ENCODE peak calls at places on chromosomes 16 and 17, in five cellular contexts. One of them, this sample, is unnamed.

GRCh38 chr17:78601577-78602190 is 24.5 kb upstream of the DNAH17 start:
- DNase-seq in ascending aorta: no peak
- DNase-seq in breast epithelium: no peak
- DNase-seq in body of pancreas: no peak
- DNase-seq in lower lobe of right lung: no peak
- DNase-seq in this sample: no peak

GRCh38 chr16:1125471-1125870 is 27.4 kb upstream of the CACNA1H start:
- DNase-seq in breast epithelium: no peak
- DNase-seq in ascending aorta: no peak
- DNase-seq in body of pancreas: no peak
- DNase-seq in lower lobe of right lung: no peak
- DNase-seq in this sample: no peak

GRCh38 chr16:30358577-30358936 is 3.4 kb upstream of the CD2BP2 start:
- DNase-seq in body of pancreas: no peak
- DNase-seq in ascending aorta: no peak
- DNase-seq in breast epithelium: no peak
- DNase-seq in lower lobe of right lung: no peak
- DNase-seq in this sample: no peak

GRCh38 chr16:75296606-75297005 is 45.2 kb upstream of the BCAR1 start:
- DNase-seq in lower lobe of right lung: no peak
- DNase-seq in body of pancreas: peak
- DNase-seq in ascending aorta: no peak
- DNase-seq in breast epithelium: no peak
- DNase-seq in this sample: no peak

GRCh38 chr17:49108318-49108717 is 24.3 kb upstream of the B4GALNT2 start:
- DNase-seq in breast epithelium: no peak
- DNase-seq in lower lobe of right lung: no peak
- DNase-seq in body of pancreas: peak
- DNase-seq in ascending aorta: no peak
- DNase-seq in this sample: peak

GRCh38 chr17:58513391-58513912 is 986 bp downstream of the MTMR4 start:
- DNase-seq in lower lobe of right lung: no peak
- DNase-seq in body of pancreas: no peak
- DNase-seq in breast epithelium: no peak
- DNase-seq in ascending aorta: no peak
- DNase-seq in this sample: no peak

GRCh38 chr17:13415877-13416416 is 185.8 kb downstream of the HS3ST3A1 start:
- DNase-seq in lower lobe of right lung: peak
- DNase-seq in breast epithelium: no peak
- DNase-seq in ascending aorta: no peak
- DNase-seq in body of pancreas: peak
- DNase-seq in this sample: no peak

GRCh38 chr17:80872999-80873951 is 118.4 kb upstream of the CHMP6 start:
- DNase-seq in body of pancreas: no peak
- DNase-seq in breast epithelium: peak
- DNase-seq in ascending aorta: no peak
- DNase-seq in lower lobe of right lung: peak
- DNase-seq in this sample: no peak

GRCh38 chr17:68468785-68469184 is 11.5 kb upstream of the WIPI1 start:
- DNase-seq in ascending aorta: no peak
- DNase-seq in lower lobe of right lung: no peak
- DNase-seq in body of pancreas: no peak
- DNase-seq in breast epithelium: no peak
- DNase-seq in this sample: no peak

GRCh38 chr16:51577621-51578303 is 426.7 kb upstream of the SALL1 start:
- DNase-seq in body of pancreas: no peak
- DNase-seq in breast epithelium: no peak
- DNase-seq in ascending aorta: no peak
- DNase-seq in lower lobe of right lung: no peak
- DNase-seq in this sample: no peak

GRCh38 chr17:77363821-77364361 is 223.1 kb downstream of the SEC14L1 start:
- DNase-seq in ascending aorta: no peak
- DNase-seq in lower lobe of right lung: no peak
- DNase-seq in body of pancreas: peak
- DNase-seq in breast epithelium: no peak
- DNase-seq in this sample: no peak

GRCh38 chr17:79041723-79042420 is 17.9 kb downstream of the C1QTNF1 start:
- DNase-seq in body of pancreas: no peak
- DNase-seq in lower lobe of right lung: no peak
- DNase-seq in breast epithelium: no peak
- DNase-seq in ascending aorta: no peak
- DNase-seq in this sample: no peak

GRCh38 chr17:37385439-37385990 is 9.7 kb downstream of the C17orf78 start:
- DNase-seq in ascending aorta: no peak
- DNase-seq in lower lobe of right lung: no peak
- DNase-seq in body of pancreas: no peak
- DNase-seq in breast epithelium: no peak
- DNase-seq in this sample: no peak

GRCh38 chr17:62875296-62875695 is 67.2 kb upstream of the MARCHF10 start:
- DNase-seq in ascending aorta: no peak
- DNase-seq in breast epithelium: no peak
- DNase-seq in lower lobe of right lung: no peak
- DNase-seq in body of pancreas: no peak
- DNase-seq in this sample: no peak

GRCh38 chr17:67746704-67747571 is 29.2 kb downstream of the NOL11 start:
- DNase-seq in lower lobe of right lung: no peak
- DNase-seq in breast epithelium: no peak
- DNase-seq in ascending aorta: no peak
- DNase-seq in body of pancreas: no peak
- DNase-seq in this sample: no peak

GRCh38 chr16:84547539-84548058 is 43.1 kb upstream of the MEAK7 start:
- DNase-seq in ascending aorta: no peak
- DNase-seq in breast epithelium: no peak
- DNase-seq in lower lobe of right lung: peak
- DNase-seq in body of pancreas: no peak
- DNase-seq in this sample: no peak

GRCh38 chr17:39096435-39097158 is 54.8 kb downstream of the PLXDC1 start:
- DNase-seq in breast epithelium: no peak
- DNase-seq in lower lobe of right lung: no peak
- DNase-seq in body of pancreas: no peak
- DNase-seq in ascending aorta: no peak
- DNase-seq in this sample: no peak

GRCh38 chr17:42283241-42284019 is 4.9 kb upstream of the STAT5A start:
- DNase-seq in lower lobe of right lung: no peak
- DNase-seq in body of pancreas: peak
- DNase-seq in ascending aorta: no peak
- DNase-seq in breast epithelium: peak
- DNase-seq in this sample: no peak

GRCh38 chr17:77409282-77410161 is 268.8 kb downstream of the SEC14L1 start:
- DNase-seq in lower lobe of right lung: peak
- DNase-seq in ascending aorta: peak
- DNase-seq in breast epithelium: no peak
- DNase-seq in body of pancreas: peak
- DNase-seq in this sample: no peak

GRCh38 chr16:69798466-69798865 is 36.3 kb downstream of the WWP2 start:
- DNase-seq in breast epithelium: no peak
- DNase-seq in body of pancreas: peak
- DNase-seq in ascending aorta: no peak
- DNase-seq in lower lobe of right lung: no peak
- DNase-seq in this sample: no peak

GRCh38 chr16:64983226-64983625 is 138.6 kb downstream of the CDH11 start:
- DNase-seq in body of pancreas: no peak
- DNase-seq in ascending aorta: no peak
- DNase-seq in breast epithelium: no peak
- DNase-seq in lower lobe of right lung: no peak
- DNase-seq in this sample: no peak

GRCh38 chr17:79988163-79988971 is 47.3 kb downstream of the TBC1D16 start:
- DNase-seq in lower lobe of right lung: peak
- DNase-seq in body of pancreas: no peak
- DNase-seq in breast epithelium: no peak
- DNase-seq in ascending aorta: no peak
- DNase-seq in this sample: peak

GRCh38 chr17:19728114-19728495 is 11.7 kb upstream of the SLC47A2 start:
- DNase-seq in lower lobe of right lung: peak
- DNase-seq in ascending aorta: peak
- DNase-seq in body of pancreas: peak
- DNase-seq in breast epithelium: peak
- DNase-seq in this sample: peak

GRCh38 chr17:66373944-66374817 is 71.8 kb downstream of the PRKCA start:
- DNase-seq in body of pancreas: peak
- DNase-seq in lower lobe of right lung: no peak
- DNase-seq in ascending aorta: no peak
- DNase-seq in breast epithelium: no peak
- DNase-seq in this sample: no peak

GRCh38 chr16:3652373-3653037 is 2.0 kb upstream of the DNASE1 start:
- DNase-seq in ascending aorta: no peak
- DNase-seq in body of pancreas: no peak
- DNase-seq in lower lobe of right lung: peak
- DNase-seq in breast epithelium: peak
- DNase-seq in this sample: no peak

GRCh38 chr17:58534901-58535421 is 20.5 kb upstream of the MTMR4 start:
- DNase-seq in body of pancreas: no peak
- DNase-seq in lower lobe of right lung: no peak
- DNase-seq in ascending aorta: no peak
- DNase-seq in breast epithelium: no peak
- DNase-seq in this sample: no peak

GRCh38 chr17:19313066-19313745 is 49.3 kb downstream of the B9D1 start:
- DNase-seq in breast epithelium: no peak
- DNase-seq in lower lobe of right lung: peak
- DNase-seq in ascending aorta: no peak
- DNase-seq in body of pancreas: no peak
- DNase-seq in this sample: no peak

GRCh38 chr16:86725401-86725800 is 147.1 kb downstream of the FOXL1 start:
- DNase-seq in breast epithelium: no peak
- DNase-seq in ascending aorta: no peak
- DNase-seq in body of pancreas: no peak
- DNase-seq in lower lobe of right lung: no peak
- DNase-seq in this sample: no peak

GRCh38 chr16:80120899-80121521 is 419.8 kb upstream of the DYNLRB2 start:
- DNase-seq in lower lobe of right lung: no peak
- DNase-seq in ascending aorta: no peak
- DNase-seq in breast epithelium: no peak
- DNase-seq in body of pancreas: no peak
- DNase-seq in this sample: no peak

GRCh38 chr17:42337442-42337841 is 49.1 kb downstream of the STAT5A start:
- DNase-seq in ascending aorta: no peak
- DNase-seq in breast epithelium: no peak
- DNase-seq in body of pancreas: no peak
- DNase-seq in lower lobe of right lung: peak
- DNase-seq in this sample: no peak

GRCh38 chr16:4081577-4082021 is 34.6 kb downstream of the ADCY9 start:
- DNase-seq in breast epithelium: no peak
- DNase-seq in lower lobe of right lung: no peak
- DNase-seq in ascending aorta: no peak
- DNase-seq in body of pancreas: no peak
- DNase-seq in this sample: no peak

GRCh38 chr16:15601212-15601879 is 41.6 kb downstream of the MARF1 start:
- DNase-seq in breast epithelium: no peak
- DNase-seq in lower lobe of right lung: no peak
- DNase-seq in body of pancreas: no peak
- DNase-seq in ascending aorta: no peak
- DNase-seq in this sample: no peak

GRCh38 chr16:75341934-75342811 is 90.7 kb upstream of the BCAR1 start:
- DNase-seq in lower lobe of right lung: no peak
- DNase-seq in body of pancreas: no peak
- DNase-seq in ascending aorta: no peak
- DNase-seq in breast epithelium: no peak
- DNase-seq in this sample: peak

GRCh38 chr17:82110298-82110697 is 12.3 kb upstream of the FASN start:
- DNase-seq in breast epithelium: no peak
- DNase-seq in lower lobe of right lung: no peak
- DNase-seq in ascending aorta: no peak
- DNase-seq in body of pancreas: no peak
- DNase-seq in this sample: no peak

GRCh38 chr17:78890111-78890897 is 12.7 kb downstream of the CEP295NL start:
- DNase-seq in body of pancreas: no peak
- DNase-seq in breast epithelium: no peak
- DNase-seq in ascending aorta: peak
- DNase-seq in lower lobe of right lung: peak
- DNase-seq in this sample: no peak

DNA sequence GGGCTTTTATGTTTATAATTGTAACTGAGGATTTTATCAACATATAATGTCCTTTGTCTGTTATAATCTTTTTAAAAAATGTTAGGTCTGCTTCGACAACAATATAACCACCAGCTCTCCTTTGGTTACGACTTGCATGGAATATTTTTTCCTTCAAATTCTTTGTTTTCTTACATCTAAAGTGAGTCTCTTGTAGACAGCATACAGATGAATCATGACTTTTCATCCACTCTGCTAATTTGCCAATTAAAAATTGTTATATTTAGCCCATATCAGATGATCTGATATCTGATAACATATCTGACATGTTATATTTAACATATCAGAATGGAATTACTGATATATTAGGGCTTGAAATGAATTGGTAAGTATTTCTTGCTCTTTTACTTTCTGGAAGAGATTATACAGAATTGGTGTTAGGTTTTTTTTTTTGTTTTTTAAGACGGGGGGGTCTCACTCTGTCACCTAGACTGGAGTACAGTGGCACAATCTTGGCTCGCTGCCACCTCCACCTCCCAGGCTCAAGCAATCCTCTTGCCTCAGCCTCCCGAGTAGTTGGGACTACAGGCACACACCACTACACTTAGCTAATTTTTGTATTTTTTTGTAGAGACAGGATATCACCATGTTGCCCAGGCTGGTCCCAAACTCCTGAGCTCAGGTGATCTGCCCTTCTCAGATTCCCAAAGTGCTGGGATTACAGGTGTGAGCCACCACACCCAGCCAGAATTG is 27.5 kb downstream of the TBX21 start:
- DNase-seq in body of pancreas: no peak
- DNase-seq in lower lobe of right lung: no peak
- DNase-seq in breast epithelium: no peak
- DNase-seq in ascending aorta: no peak
- DNase-seq in this sample: no peak
- TF ChIP-seq CTCF in body of pancreas: no peak
- TF ChIP-seq CTCF in lower lobe of right lung: no peak
- TF ChIP-seq CTCF in breast epithelium: no peak
- TF ChIP-seq CTCF in ascending aorta: no peak
- TF ChIP-seq CTCF in this sample: no peak

GRCh38 chr17:43660262-43660661 is 1.5 kb downstream of the MEOX1 start:
- DNase-seq in breast epithelium: no peak
- DNase-seq in ascending aorta: no peak
- DNase-seq in body of pancreas: no peak
- DNase-seq in lower lobe of right lung: no peak
- DNase-seq in this sample: no peak
- H3K4me3 ChIP-seq in breast epithelium: peak
- H3K4me3 ChIP-seq in ascending aorta: no peak
- H3K4me3 ChIP-seq in body of pancreas: no peak
- H3K4me3 ChIP-seq in lower lobe of right lung: no peak
- H3K4me3 ChIP-seq in this sample: no peak

DNA sequence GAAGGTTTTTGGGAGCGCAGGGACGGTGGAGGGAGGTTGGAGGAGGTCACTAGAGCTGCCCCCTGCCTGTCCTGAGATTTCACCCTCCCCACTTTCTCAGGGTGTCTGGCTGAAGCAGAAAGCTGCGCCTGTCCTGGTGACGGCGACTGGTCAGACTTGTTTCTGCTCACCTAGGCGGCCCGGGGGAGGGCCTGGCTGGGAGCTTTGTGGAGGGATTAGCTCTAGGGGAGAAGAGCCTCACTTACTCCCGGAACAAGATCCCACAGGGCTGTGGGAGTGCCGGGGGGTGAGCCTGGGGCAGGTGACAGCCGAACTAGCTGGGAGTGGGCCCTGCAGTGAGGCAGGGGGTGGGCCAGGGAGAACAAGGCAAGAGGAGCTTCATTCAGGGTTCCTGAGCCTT is 11.5 kb downstream of the NHERF1 start:
- DNase-seq in breast epithelium: peak
- DNase-seq in body of pancreas: peak
- DNase-seq in lower lobe of right lung: peak
- DNase-seq in ascending aorta: no peak
- DNase-seq in this sample: no peak
- TF ChIP-seq CTCF in breast epithelium: no peak
- TF ChIP-seq CTCF in body of pancreas: no peak
- TF ChIP-seq CTCF in lower lobe of right lung: no peak
- TF ChIP-seq CTCF in ascending aorta: no peak
- TF ChIP-seq CTCF in this sample: no peak

GRCh38 chr17:71470062-71470461 is 650.8 kb upstream of the SOX9 start:
- DNase-seq in body of pancreas: no peak
- DNase-seq in lower lobe of right lung: no peak
- DNase-seq in ascending aorta: no peak
- DNase-seq in breast epithelium: no peak
- DNase-seq in this sample: no peak
- H3K4me3 ChIP-seq in body of pancreas: no peak
- H3K4me3 ChIP-seq in lower lobe of right lung: no peak
- H3K4me3 ChIP-seq in ascending aorta: no peak
- H3K4me3 ChIP-seq in breast epithelium: no peak
- H3K4me3 ChIP-seq in this sample: no peak

This sample was measured in astrocyte of the cerebellum.